ENCODE peak calls at places on chromosomes 11 and 22, in six cellular contexts. T is sigmoid colon, A is HepG2, E is stomach, W is transverse colon, X is SK-N-SH. C is an unnamed sample. For H3K36me3, the result is how much of the 10 kb centered on the place peaks cover.

GRCh38 chr22:19871845-19872778 is 17.4 kb upstream of the GNB1L start:
- DNase-seq in E (no peak), T (peak), X (no peak), A (no peak), W (no peak), C (peak)

GRCh38 chr22:27065259-27065658 is 407.9 kb downstream of the MIAT start:
- DNase-seq in E (no peak), A (no peak), T (no peak), W (no peak), X (no peak), C (no peak)

GRCh38 chr11:14015711-14016110 is 53.2 kb downstream of the SPON1 start:
- DNase-seq in T (no peak), X (no peak), A (peak), E (no peak), W (no peak), C (no peak)

GRCh38 chr11:120180571-120181445 is 30.0 kb upstream of the OAF start:
- DNase-seq in T (peak), X (no peak), E (peak), A (peak), W (no peak), C (peak)

GRCh38 chr11:44741976-44742375 is 15.2 kb downstream of the TSPAN18 start:
- DNase-seq in A (no peak), W (no peak), T (peak), E (no peak), X (no peak), C (no peak)

GRCh38 chr22:26550498-26551033 is 38.3 kb upstream of the TFIP11 start:
- DNase-seq in T (no peak), A (peak), E (no peak), W (no peak), X (no peak), C (no peak)

GRCh38 chr22:33000342-33001280 is 57.6 kb downstream of the SYN3 start:
- DNase-seq in W (peak), E (peak), A (peak), X (peak), T (peak), C (no peak)

GRCh38 chr11:27429740-27430451 is 42.7 kb downstream of the LGR4 start:
- DNase-seq in X (peak), A (no peak), W (no peak), T (no peak), E (no peak), C (no peak)

GRCh38 chr22:40383905-40384304 is 13.5 kb downstream of the SGSM3 start:
- DNase-seq in E (no peak), A (no peak), T (no peak), X (no peak), W (no peak), C (no peak)

GRCh38 chr11:105935791-105936190 is 86.2 kb downstream of the MSANTD4 start:
- DNase-seq in T (no peak), E (no peak), A (no peak), W (no peak), X (no peak), C (no peak)

GRCh38 chr11:65307298-65308229 is 7.1 kb upstream of the CDC42EP2 start:
- DNase-seq in E (no peak), T (no peak), X (no peak), A (no peak), W (no peak), C (no peak)

GRCh38 chr22:43436536-43437267 is 24.9 kb downstream of the MPPED1 start:
- DNase-seq in E (no peak), A (no peak), W (no peak), X (no peak), T (no peak), C (no peak)

GRCh38 chr11:47270331-47271271 is 668 bp downstream of the MADD start:
- DNase-seq in A (peak), W (peak), X (peak), E (no peak), T (peak), C (no peak)

GRCh38 chr11:102666331-102666957 is 39.1 kb downstream of the MMP27 start:
- DNase-seq in X (peak), W (peak), E (no peak), T (no peak), A (peak), C (no peak)

GRCh38 chr11:115541518-115541917 is 37.3 kb upstream of the CADM1 start:
- DNase-seq in A (no peak), W (no peak), T (no peak), X (no peak), E (no peak), C (no peak)

GRCh38 chr11:128468106-128468505 is 119.3 kb downstream of the ETS1 start:
- DNase-seq in W (no peak), E (no peak), A (no peak), X (no peak), T (no peak), C (no peak)

GRCh38 chr11:79108851-79109250 is 332.0 kb downstream of the TENM4 start:
- DNase-seq in X (no peak), E (no peak), T (no peak), W (no peak), A (no peak), C (no peak)

GRCh38 chr11:69004411-69005182 is 8.4 kb downstream of the MRGPRF start:
- DNase-seq in E (no peak), W (no peak), X (peak), T (peak), A (no peak), C (peak)

GRCh38 chr22:44569516-44569915 is 71.5 kb upstream of the RTL6 start:
- DNase-seq in X (no peak), T (peak), E (no peak), A (no peak), W (no peak), C (peak)

GRCh38 chr22:39581303-39581702 is 10.8 kb downstream of the CACNA1I start:
- DNase-seq in X (no peak), T (no peak), A (no peak), W (no peak), E (no peak), C (no peak)

GRCh38 chr11:133047036-133047800 is 485.1 kb downstream of the OPCML start:
- DNase-seq in E (no peak), X (peak), T (no peak), A (no peak), W (no peak), C (no peak)

GRCh38 chr11:19867064-19867463 is 154.4 kb downstream of the NAV2 start:
- DNase-seq in E (no peak), A (no peak), T (no peak), W (no peak), X (no peak), C (no peak)

GRCh38 chr22:50420581-50420980 is 54.3 kb downstream of the SBF1 start:
- DNase-seq in W (no peak), T (no peak), A (no peak), X (no peak), E (no peak), C (no peak)

GRCh38 chr11:77377734-77378133 is 76.2 kb upstream of the GDPD4 start:
- DNase-seq in A (no peak), T (no peak), E (no peak), W (no peak), X (no peak), C (no peak)

GRCh38 chr11:121476379-121477032 is 23.7 kb upstream of the SORL1-AS1 start:
- DNase-seq in A (peak), W (no peak), E (no peak), X (no peak), T (no peak), C (no peak)

GRCh38 chr11:65575568-65576231 is at the start of gene EHBP1L1:
- DNase-seq in E (peak), A (no peak), W (peak), X (peak), T (peak), C (no peak)

GRCh38 chr22:19639610-19640135 is 74.6 kb upstream of the SEPTIN5 start:
- DNase-seq in E (no peak), X (peak), W (no peak), A (no peak), T (no peak), C (no peak)

GRCh38 chr11:23112987-23113886 is 253.0 kb upstream of the CCDC179 start:
- DNase-seq in A (peak), E (peak), W (peak), T (no peak), X (peak), C (no peak)

GRCh38 chr11:83292709-83293435 is 6.7 kb upstream of the CCDC90B start:
- DNase-seq in X (peak), W (no peak), E (no peak), T (no peak), A (peak), C (no peak)

GRCh38 chr22:40758390-40758789 is 60.8 kb downstream of the SLC25A17 start:
- DNase-seq in T (no peak), W (no peak), X (no peak), E (no peak), A (no peak), C (no peak)

DNA sequence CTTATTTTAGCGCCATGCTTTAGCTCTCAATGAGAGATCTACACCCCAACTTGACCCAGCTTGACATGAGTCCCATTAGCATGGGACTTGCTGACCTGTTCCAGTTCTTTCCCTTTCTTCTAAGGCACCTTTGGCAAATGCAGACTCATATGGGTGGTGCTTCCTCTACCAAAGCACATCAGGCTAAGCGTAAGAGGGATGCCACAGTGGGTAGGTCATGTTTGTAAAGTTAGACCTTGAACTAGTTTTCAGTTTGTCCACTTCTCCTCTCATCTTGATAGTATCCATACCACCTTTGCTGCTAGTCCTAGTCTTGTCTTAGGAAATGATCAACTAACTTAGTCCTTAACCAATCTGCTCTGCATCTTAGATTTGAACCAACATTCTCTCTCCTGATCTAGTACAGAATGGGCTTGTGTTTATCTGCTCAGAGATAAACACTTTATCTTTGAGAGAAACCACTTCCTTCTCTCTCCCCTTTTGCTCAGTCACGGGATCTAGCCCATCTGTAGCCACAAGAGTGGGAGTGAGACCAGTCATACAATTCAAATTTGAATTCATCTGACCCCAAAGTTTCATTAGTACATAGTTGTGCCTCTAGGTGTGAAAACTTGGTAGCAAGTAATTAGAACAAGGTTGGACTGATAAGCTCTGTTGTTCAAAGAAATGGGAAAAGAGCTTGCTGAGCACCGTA is 72.0 kb upstream of the CD44 start:
- DNase-seq in A (no peak), E (no peak), T (no peak), W (peak), X (no peak), C (no peak)
- TF ChIP-seq EP300 in A (no peak), E (no peak), T (no peak), W (no peak), X (no peak), C (no peak)

DNA sequence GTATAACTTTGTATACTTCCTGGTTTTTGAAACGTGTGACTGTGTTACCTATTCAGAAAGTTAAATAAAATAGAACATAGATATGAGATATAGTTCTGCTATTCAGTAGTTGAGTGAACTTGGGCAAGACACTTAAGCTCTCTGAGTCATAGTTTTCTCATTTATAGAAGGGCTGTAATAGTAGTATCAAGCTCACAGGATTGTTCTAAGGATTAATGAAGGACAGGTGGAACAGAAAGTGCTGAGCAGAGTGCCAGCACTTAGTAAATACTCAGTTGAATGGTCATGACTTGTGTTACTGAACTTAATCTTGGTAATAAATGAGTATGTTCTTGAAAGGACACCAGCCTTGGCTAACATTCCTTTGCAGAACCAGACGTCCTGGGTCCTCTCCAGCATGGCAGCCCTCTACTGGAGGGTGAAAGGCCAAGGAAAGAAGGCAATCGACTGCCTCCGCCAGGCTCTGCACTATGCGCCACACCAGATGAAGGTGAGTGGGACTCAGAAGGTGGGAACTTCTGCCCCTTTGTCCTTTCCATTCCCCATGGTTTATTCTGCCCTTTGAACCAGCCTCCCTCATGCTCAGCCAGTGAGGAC is 131.2 kb downstream of the TTC17 start:
- DNase-seq in X (no peak), A (no peak), T (no peak), W (no peak), E (no peak), C (no peak)
- H3K36me3 ChIP-seq in X (under half), A (under half), T (half or more), W (under half), E (under half), C (half or more)

DNA sequence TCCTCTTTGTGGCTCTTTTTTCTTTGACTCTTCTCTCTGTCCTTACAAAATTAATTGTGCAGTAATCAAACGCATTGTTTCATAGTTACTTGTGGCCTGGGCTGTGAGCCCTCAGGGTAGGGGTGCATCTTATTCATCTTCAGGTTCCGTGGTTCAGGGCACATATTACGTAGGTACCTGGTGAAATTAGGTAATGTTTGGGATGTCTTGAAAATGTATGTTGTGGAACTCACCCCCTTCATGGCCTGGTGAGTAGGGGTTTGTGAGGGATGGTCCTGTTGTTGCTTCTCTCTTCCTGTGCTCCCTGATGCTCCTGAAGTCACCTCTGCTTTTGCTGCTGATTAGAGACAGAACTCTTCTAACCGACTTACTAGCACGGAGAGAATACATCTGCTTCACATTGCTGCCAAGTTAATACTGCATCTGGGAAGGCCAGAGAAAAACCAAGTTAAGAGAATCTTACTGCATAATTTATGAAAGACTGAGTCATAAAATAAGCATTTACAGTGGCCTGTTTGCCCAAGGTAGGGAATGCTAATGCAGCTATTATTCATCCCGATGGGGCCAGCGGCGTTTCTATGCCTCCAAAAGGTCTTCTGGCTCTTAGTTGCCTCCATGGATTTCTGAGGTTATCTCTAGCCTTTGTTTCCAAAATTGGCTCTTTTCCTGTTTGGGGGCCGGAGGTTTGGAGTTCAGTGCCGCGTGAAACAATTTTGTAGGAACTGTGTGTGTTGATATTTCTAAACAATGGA is 66.9 kb downstream of the TBC1D22A start:
- DNase-seq in E (no peak), A (no peak), X (peak), W (no peak), T (no peak), C (no peak)
- H3K27ac ChIP-seq in E (peak), A (no peak), X (peak), W (peak), T (peak), C (peak)

DNA sequence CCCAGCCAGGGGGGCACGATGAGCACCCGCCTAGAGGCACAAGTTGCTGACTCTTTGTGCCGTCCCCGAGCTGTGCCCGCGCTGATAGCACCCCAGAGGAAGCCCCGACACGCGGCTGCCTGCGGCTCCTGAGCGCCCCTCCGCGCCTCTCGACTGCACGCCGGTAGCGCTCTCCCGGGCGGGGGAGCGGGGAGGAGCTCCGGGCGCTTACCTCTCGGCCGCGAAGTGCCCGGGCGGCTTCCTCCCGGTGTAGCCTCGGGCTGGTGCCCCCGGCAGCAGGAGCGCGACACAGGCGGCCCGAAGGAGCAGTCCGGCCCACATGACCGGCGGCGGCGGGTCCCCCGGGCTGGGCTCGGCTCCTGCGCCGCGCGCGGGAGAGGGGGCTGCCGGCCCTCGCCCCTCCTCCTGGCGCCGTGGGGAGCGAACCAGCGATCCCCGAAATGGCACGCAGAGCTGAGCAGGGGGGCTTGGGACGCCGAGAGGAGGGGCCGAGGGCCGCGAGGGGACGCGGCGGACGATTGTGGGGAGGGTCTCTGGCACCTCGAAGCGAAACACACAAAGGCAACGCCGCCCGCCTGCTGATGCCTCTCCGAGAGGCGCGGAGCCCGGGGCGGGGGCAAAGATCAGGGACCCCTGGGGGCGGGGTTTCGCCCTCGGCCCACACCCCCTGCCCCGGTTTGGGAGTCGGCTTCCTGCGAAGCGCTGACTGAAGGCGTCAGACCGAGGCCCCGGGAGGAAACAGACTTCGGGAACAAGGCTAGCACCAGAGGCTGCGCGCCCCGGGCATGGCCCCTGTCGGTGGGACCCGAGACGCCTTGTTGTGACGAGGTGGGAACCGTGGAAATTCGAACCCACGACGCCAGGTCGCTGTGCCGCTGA is at the start of gene VWCE:
- DNase-seq in E (peak), W (peak), T (peak), X (peak), A (peak), C (no peak)
- TF ChIP-seq EP300 in E (no peak), W (no peak), T (no peak), X (no peak), A (no peak), C (no peak)

GRCh38 chr11:134207538-134208239 is 16.1 kb downstream of the NCAPD3 start:
- DNase-seq in X (no peak), A (peak), E (peak), T (no peak), W (peak), C (no peak)
- H3K36me3 ChIP-seq in X (half or more), A (half or more), E (under half), T (half or more), W (under half), C (half or more)

GRCh38 chr22:17941501-17942406 is 82.6 kb downstream of the MICAL3 start:
- DNase-seq in X (no peak), T (no peak), E (no peak), W (no peak), A (no peak), C (peak)

GRCh38 chr22:17939011-17939410 is 85.3 kb downstream of the MICAL3 start:
- DNase-seq in X (no peak), W (no peak), E (no peak), T (peak), A (no peak), C (peak)

GRCh38 chr22:17942721-17943120 is 81.6 kb downstream of the MICAL3 start:
- DNase-seq in W (no peak), A (no peak), E (no peak), X (peak), T (no peak), C (no peak)

GRCh38 chr22:17938484-17938924 is 85.9 kb downstream of the MICAL3 start:
- DNase-seq in W (no peak), X (no peak), T (peak), A (peak), E (no peak), C (no peak)

DNA sequence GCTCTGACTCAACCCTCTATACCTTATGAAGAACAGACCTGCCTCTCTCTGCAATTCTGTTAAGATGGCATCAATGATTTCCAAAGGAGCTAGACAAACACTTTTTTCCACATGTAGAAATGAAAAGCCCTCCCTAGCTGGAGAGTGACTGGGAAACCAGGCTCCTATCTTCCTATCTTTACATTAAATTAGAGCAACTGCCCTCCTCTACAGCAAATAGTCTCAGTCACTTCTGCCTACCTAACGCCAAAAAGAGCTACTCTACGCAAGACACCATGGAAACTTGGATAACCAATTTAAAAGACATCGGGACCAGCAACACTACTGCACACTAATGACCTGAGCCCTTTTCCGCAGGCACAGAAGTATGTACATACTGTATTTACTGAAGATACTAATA is 84.8 kb downstream of the MICAL3 start:
- DNase-seq in W (no peak), X (peak), T (no peak), E (no peak), A (no peak), C (no peak)
- H3K27ac ChIP-seq in W (no peak), X (peak), T (peak), E (no peak), A (no peak), C (no peak)

GRCh38 chr11:9251306-9251705 is 13.8 kb downstream of the DENND5A start:
- DNase-seq in W (no peak), X (peak), E (no peak), T (no peak), A (no peak), C (no peak)

GRCh38 chr11:9249252-9249651 is 15.9 kb downstream of the DENND5A start:
- DNase-seq in X (no peak), E (no peak), A (no peak), W (no peak), T (no peak), C (no peak)

GRCh38 chr11:9247863-9248262 is 17.3 kb downstream of the DENND5A start:
- DNase-seq in A (no peak), X (no peak), W (no peak), T (no peak), E (no peak), C (no peak)

GRCh38 chr11:9253086-9253485 is 12.1 kb downstream of the DENND5A start:
- DNase-seq in T (no peak), X (no peak), W (no peak), A (no peak), E (no peak), C (no peak)

GRCh38 chr11:9250139-9250582 is 15.0 kb downstream of the DENND5A start:
- DNase-seq in T (no peak), W (no peak), A (no peak), E (no peak), X (no peak), C (no peak)
- TF ChIP-seq EP300 in T (no peak), W (no peak), A (no peak), E (no peak), X (no peak), C (no peak)